ENCODE peak calls at places on chromosomes 12 and 14, in six cellular contexts. N is activated CD4-positive, alpha-beta memory T cell treated with anti-CD3 and anti-CD28 coated beads, Interleukin-2, amount 10 ng/mL, durations not matched to agents 7 days and 5 days; H is activated B cell treated with CpG ODN at 0.5 μM for 24 hours; D is dorsolateral prefrontal cortex; Y is uterus; I is GM04503. W is an unnamed sample.

GRCh38 chr14:95040723-95041476 is 116.4 kb downstream of the DICER1 start:
- DNase-seq in N (peak), H (no peak), D (no peak), Y (no peak), I (no peak), W (no peak)

GRCh38 chr14:29846339-29847129 is 81.1 kb downstream of the PRKD1 start:
- DNase-seq in N (no peak), H (no peak), D (no peak), Y (no peak), I (no peak), W (no peak)

GRCh38 chr12:13024151-13024946 is 19.8 kb upstream of the FAM234B start:
- DNase-seq in N (no peak), H (no peak), D (no peak), Y (peak), I (no peak), W (no peak)

GRCh38 chr12:32988982-32989381 is 92.4 kb upstream of the PKP2 start:
- DNase-seq in N (no peak), H (no peak), D (no peak), Y (no peak), I (no peak), W (no peak)

GRCh38 chr14:52467515-52468266 is 84.6 kb downstream of the TXNDC16 start:
- DNase-seq in N (no peak), H (no peak), D (no peak), Y (no peak), I (no peak), W (no peak)

GRCh38 chr12:124162151-124163110 is 132.5 kb upstream of the RFLNA start:
- DNase-seq in N (no peak), H (no peak), D (no peak), Y (no peak), I (no peak), W (no peak)

GRCh38 chr12:53481957-53482586 is 17.2 kb downstream of the MAP3K12 start:
- DNase-seq in N (no peak), H (no peak), D (no peak), Y (no peak), I (no peak), W (no peak)

GRCh38 chr12:93616584-93617101 is 44.2 kb downstream of the SOCS2 start:
- DNase-seq in N (no peak), H (no peak), D (no peak), Y (no peak), I (no peak), W (no peak)

GRCh38 chr12:109820921-109821381 is 12.2 kb downstream of the TRPV4 start:
- DNase-seq in N (no peak), H (no peak), D (no peak), Y (no peak), I (no peak), W (no peak)

GRCh38 chr12:110262442-110263388 is 18.3 kb upstream of the ATP2A2 start:
- DNase-seq in N (no peak), H (no peak), D (no peak), Y (no peak), I (no peak), W (no peak)